ENCODE peak calls at places on chromosomes 6 and 20, in five cellular contexts. Z is K562; J is CD8-positive, alpha-beta T cell; Y is adrenal gland; X is astrocyte. Q is an unnamed sample. For H3K36me3 and H3K9me3, the result is how much of the 10 kb centered on the place peaks cover.

GRCh38 chr6:112833546-112834215 is 486.6 kb downstream of the RFPL4B start:
- DNase-seq in Y (no peak), Z (no peak), J (no peak), X (peak), Q (no peak)

GRCh38 chr20:21373436-21373835 is 23.9 kb downstream of the NKX2-4 start:
- DNase-seq in Z (no peak), J (no peak), X (no peak), Y (no peak), Q (no peak)

GRCh38 chr6:78910611-78911134 is 43.3 kb downstream of the IRAK1BP1 start:
- DNase-seq in X (peak), J (no peak), Y (no peak), Z (no peak), Q (peak)

GRCh38 chr6:4403828-4404227 is 268.5 kb upstream of the ECI2 start:
- DNase-seq in J (no peak), Y (no peak), X (no peak), Z (no peak), Q (no peak)

GRCh38 chr6:127131772-127132171 is 13.3 kb downstream of the RSPO3 start:
- DNase-seq in Z (no peak), X (no peak), Y (no peak), J (no peak), Q (no peak)

GRCh38 chr6:113920663-113921267 is 50.2 kb downstream of the HDAC2 start:
- DNase-seq in Z (peak), Y (no peak), J (no peak), X (no peak), Q (no peak)

GRCh38 chr6:21781075-21781474 is 187.5 kb downstream of the SOX4 start:
- DNase-seq in Z (no peak), J (no peak), X (no peak), Y (no peak), Q (no peak)

GRCh38 chr20:60138263-60139127 is 180.3 kb downstream of the CDH26 start:
- DNase-seq in J (no peak), X (peak), Y (peak), Z (peak), Q (peak)

GRCh38 chr6:135451617-135452190 is 45.8 kb downstream of the AHI1 start:
- DNase-seq in J (no peak), Y (no peak), X (peak), Z (peak), Q (no peak)

GRCh38 chr6:104630955-104631354 is 228.8 kb downstream of the HACE1 start:
- DNase-seq in X (no peak), Y (no peak), J (no peak), Z (no peak), Q (no peak)

GRCh38 chr6:692858-693736 is at the start of gene EXOC2:
- DNase-seq in X (peak), J (peak), Z (peak), Y (peak), Q (peak)

GRCh38 chr6:149190228-149190831 is 127.2 kb upstream of the TAB2 start:
- DNase-seq in Z (no peak), J (peak), Y (peak), X (peak), Q (peak)

GRCh38 chr20:37233471-37234253 is 28.0 kb downstream of the GHRH start:
- DNase-seq in J (no peak), Y (no peak), X (no peak), Z (no peak), Q (no peak)

GRCh38 chr6:145531032-145531431 is 204.3 kb downstream of the EPM2A start:
- DNase-seq in Z (no peak), J (no peak), X (no peak), Y (no peak), Q (no peak)

GRCh38 chr6:155604991-155605390 is 149.4 kb upstream of the NOX3 start:
- DNase-seq in Z (no peak), J (no peak), Y (no peak), X (peak), Q (no peak)

GRCh38 chr6:37454420-37455125 is 21.6 kb downstream of the CMTR1 start:
- DNase-seq in Z (no peak), X (no peak), Y (no peak), J (no peak), Q (no peak)

GRCh38 chr6:133227344-133227743 is 13.8 kb upstream of the EYA4 start:
- DNase-seq in X (no peak), Y (no peak), J (no peak), Z (no peak), Q (no peak)

GRCh38 chr6:66183982-66184555 is 477.0 kb upstream of the EYS start:
- DNase-seq in Z (no peak), X (peak), Y (no peak), J (no peak), Q (no peak)

DNA sequence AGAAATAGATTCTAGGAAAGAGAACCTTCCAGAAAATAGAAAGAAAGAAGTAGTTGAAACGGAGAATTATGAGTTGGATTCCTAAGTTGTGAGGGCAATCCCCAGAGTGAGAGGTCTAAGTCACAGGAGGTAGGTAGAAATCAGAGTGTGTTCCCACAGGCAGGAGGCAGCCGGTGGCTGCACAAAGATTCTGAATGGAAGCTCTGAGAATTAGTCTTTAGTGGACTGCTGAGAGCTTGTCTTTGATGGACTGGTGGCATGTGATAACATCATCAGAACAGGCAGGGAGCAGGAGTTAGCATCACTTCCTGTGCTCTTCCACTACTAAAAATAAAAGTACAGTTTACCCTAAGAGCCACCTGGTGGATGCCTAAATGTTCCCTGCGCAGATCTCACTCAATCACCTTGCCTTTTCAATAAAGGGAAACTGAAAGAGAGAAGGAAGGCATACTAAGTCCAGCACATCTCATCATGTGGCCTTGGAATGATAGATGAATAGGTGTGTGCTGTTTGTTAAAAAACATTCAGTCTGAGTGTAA is 294.6 kb upstream of the POU3F2 start:
- DNase-seq in J (no peak), X (no peak), Y (no peak), Z (no peak), Q (no peak)
- TF ChIP-seq CTCF in J (no peak), X (no peak), Y (no peak), Z (no peak), Q (no peak)

DNA sequence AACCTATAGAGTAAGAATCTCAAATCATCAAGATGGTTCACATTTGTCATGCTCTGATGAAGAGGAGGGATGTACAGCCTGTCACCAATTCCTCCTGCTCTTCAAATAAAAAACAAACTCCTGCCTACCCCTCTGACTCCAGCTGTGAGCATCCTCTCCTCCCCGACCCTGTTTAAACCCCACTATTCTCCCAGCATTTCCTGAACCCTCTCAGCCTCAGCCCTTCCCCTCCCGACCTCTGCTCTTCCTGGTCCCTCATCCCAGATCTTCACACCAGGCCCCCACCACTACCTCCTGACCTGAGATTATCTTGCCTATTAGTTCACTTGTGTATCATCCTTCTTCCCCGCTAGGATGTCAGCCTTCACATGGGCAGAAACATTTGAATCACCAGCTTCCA is 75.8 kb downstream of the ZMYND8 start:
- DNase-seq in X (no peak), Y (no peak), Z (no peak), J (no peak), Q (no peak)
- H3K36me3 ChIP-seq in X (under half), Y (half or more), Z (half or more), J (under half), Q (under half)

GRCh38 chr20:31406115-31406514 is at the start of gene DEFB121:
- DNase-seq in X (no peak), Y (no peak), Z (no peak), J (no peak), Q (no peak)

DNA sequence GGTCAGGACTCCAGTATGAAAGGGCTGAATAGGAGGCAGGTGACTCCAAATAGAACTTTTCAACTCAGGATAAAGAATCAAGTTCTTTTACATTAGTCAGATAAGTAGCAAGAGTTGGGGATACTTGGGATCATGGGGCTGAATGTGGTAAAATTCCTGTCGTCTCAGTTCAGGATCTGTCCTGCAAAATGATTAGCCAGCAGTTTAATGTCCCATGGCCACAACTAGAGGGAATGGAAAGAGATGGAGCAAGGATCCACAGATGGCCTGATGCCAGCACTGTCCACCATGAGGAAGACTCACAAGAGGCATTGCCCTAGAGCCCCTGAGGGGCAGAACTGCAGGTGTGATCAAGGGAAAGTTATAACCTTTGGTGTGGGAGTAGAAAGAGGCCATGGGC is 2.1 kb downstream of the DEFB121 start:
- DNase-seq in J (no peak), Z (no peak), Y (no peak), X (no peak), Q (no peak)
- H3K9me3 ChIP-seq in J (under half), Z (under half), Y (under half), X (under half), Q (under half)

GRCh38 chr6:152356659-152357058 is 280.5 kb downstream of the SYNE1 start:
- DNase-seq in X (no peak), Z (no peak), J (no peak), Y (no peak), Q (no peak)
- TF ChIP-seq CTCF in X (peak), Z (peak), J (peak), Y (peak), Q (no peak)

DNA sequence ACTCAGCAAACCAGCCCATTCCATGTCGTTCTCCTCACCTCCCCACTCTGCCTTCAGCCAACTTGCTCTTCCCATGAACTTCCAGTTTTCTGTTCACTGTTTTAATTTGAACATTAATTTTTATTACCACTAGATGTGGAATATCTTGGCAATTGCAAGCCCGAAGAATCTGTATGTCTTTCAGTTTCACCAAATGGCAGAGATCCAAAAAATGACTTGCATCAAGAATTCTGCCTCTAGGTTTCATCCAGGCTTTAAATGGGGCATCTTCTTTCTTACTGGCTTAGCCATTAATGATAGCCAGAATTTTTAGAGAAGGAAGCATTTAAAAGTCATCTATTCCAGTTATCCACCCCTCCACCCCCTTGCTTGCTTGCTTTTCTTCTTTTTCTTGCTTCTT is 39.0 kb downstream of the CAP2 start:
- DNase-seq in Z (no peak), X (no peak), J (no peak), Y (no peak), Q (no peak)
- H3K36me3 ChIP-seq in Z (under half), X (under half), J (under half), Y (under half), Q (under half)

Q was measured in kidney.